ENCODE peak calls at places on chromosomes 13 and 19, in nine cellular contexts. T, F, G, S, H, M, D, Y and P are unnamed samples.

GRCh38 chr19:1102407-1103106 is 1.2 kb upstream of the GPX4 start:
- DNase-seq in S (peak; percentile 70), F (peak; percentile 99), M (no peak), T (peak; percentile 98), H (no peak), G (peak; percentile 99), Y (no peak), D (no peak), P (no peak)

GRCh38 chr19:35673121-35673804 is 6.9 kb downstream of the UPK1A start:
- DNase-seq in M (no peak), T (no peak), F (peak; percentile 55), H (peak; percentile 26), S (no peak), G (peak; percentile 63), Y (peak; percentile 83), D (peak; percentile 16), P (peak; percentile 25)

GRCh38 chr13:109273326-109273751 is 513.0 kb downstream of the IRS2 start:
- DNase-seq in H (no peak), T (no peak), D (no peak), S (no peak), Y (no peak), F (peak; percentile 53), M (no peak), G (peak; percentile 34), P (no peak)

GRCh38 chr13:78601886-78602560 is 1.3 kb downstream of the POU4F1 start:
- DNase-seq in Y (no peak), S (no peak), G (no peak), D (no peak), F (no peak), T (no peak), H (no peak), M (no peak), P (no peak)

GRCh38 chr19:41699231-41699967 is 9.0 kb upstream of the CEACAM5 start:
- DNase-seq in T (no peak), M (no peak), Y (peak; percentile 20), G (no peak), H (peak; percentile 30), D (no peak), S (no peak), F (no peak), P (no peak)

GRCh38 chr19:43797556-43797955 is 4.7 kb downstream of the LYPD5 start:
- DNase-seq in Y (no peak), G (no peak), S (no peak), T (no peak), M (no peak), D (no peak), H (no peak), F (no peak), P (no peak)

GRCh38 chr19:37217533-37217854 is 520 bp upstream of the ZNF383 start:
- DNase-seq in M (no peak), H (no peak), F (no peak), G (no peak), T (no peak), D (no peak), Y (no peak), S (no peak), P (no peak)

GRCh38 chr13:58991826-58992477 is 1171.8 kb downstream of the DIAPH3 start:
- DNase-seq in M (no peak), F (no peak), H (no peak), S (no peak), D (no peak), T (no peak), G (no peak), Y (no peak), P (no peak)

GRCh38 chr13:87788363-87788762 is 117.2 kb downstream of the SLITRK5 start:
- DNase-seq in T (no peak), S (no peak), M (no peak), H (no peak), F (no peak), D (no peak), Y (no peak), G (no peak), P (no peak)

DNA sequence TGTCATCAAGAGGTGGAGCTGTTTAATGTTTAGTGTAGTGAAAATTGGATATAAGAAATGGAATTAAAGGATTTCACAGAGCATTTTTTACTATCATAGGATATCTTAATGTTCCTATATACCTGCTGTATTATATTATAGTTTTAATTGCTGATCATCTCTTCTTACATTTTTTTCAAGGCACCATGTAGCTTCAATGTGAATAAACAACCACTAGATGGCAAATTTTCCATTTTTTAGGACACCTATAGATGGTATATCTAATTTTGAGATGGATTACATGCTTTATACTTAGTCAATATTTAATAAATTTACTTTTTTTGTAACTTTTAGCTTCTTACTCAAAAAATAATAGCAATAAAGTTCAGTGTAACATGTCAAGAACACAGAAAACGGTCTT is 9.0 kb upstream of the ATXN8OS start:
- DNase-seq in F (peak; percentile 31), G (no peak), D (no peak), Y (no peak), H (no peak), T (no peak), M (no peak), S (no peak), P (no peak)
- TF ChIP-seq CTCF in F (peak; percentile 47), G (no peak), D (no peak), Y (peak; percentile 65), H (peak; percentile 36), T (no peak), M (peak; percentile 60), S (no peak), P (peak; percentile 74)

GRCh38 chr13:97834255-97834654 is 119.2 kb upstream of the IPO5 start:
- DNase-seq in M (no peak), F (peak; percentile 9), Y (no peak), S (no peak), G (no peak), D (no peak), T (no peak), H (no peak), P (no peak)
- TF ChIP-seq CTCF in M (no peak), F (no peak), Y (no peak), S (no peak), G (no peak), D (no peak), T (no peak), H (no peak), P (no peak)

GRCh38 chr13:27712421-27712820 is 79.9 kb upstream of the GSX1 start:
- DNase-seq in T (no peak), G (peak; percentile 38), M (no peak), S (peak; percentile 37), H (peak; percentile 33), F (peak; percentile 8), D (peak; percentile 58), Y (no peak), P (no peak)
- TF ChIP-seq CTCF in T (no peak), G (peak; percentile 34), M (peak; percentile 24), S (peak; percentile 33), H (peak; percentile 23), F (peak; percentile 38), D (no peak), Y (peak; percentile 38), P (peak; percentile 43)

GRCh38 chr13:32117696-32118095 is 86.1 kb downstream of the FRY start:
- DNase-seq in F (peak; percentile 23), Y (no peak), D (no peak), G (no peak), T (no peak), H (peak; percentile 81), M (no peak), S (peak; percentile 47), P (no peak)
- TF ChIP-seq CTCF in F (no peak), Y (no peak), D (no peak), G (no peak), T (no peak), H (no peak), M (no peak), S (no peak), P (no peak)

GRCh38 chr13:107141767-107142166 is 573.8 kb upstream of the ARGLU1 start:
- DNase-seq in H (no peak), D (no peak), S (no peak), G (no peak), T (no peak), F (no peak), Y (no peak), M (no peak), P (no peak)
- TF ChIP-seq CTCF in H (no peak), D (no peak), S (no peak), G (no peak), T (no peak), F (no peak), Y (no peak), M (no peak), P (no peak)